ENCODE peak calls at places on chromosome 3, in nine cellular contexts. A is transverse colon, T is progenitor cell of endocrine pancreas, G is left ventricle myocardium inferior, X is GM10248, H is fibroblast of the aortic adventitia, B is A549, K is AG10803, V is tibial artery. C is an unnamed sample.

GRCh38 chr3:169812124-169812843 is 386 bp upstream of the LRRIQ4 start:
- DNase-seq in A (peak), T (peak), G (peak), X (peak), H (peak), B (no peak), K (peak), V (peak), C (no peak)

GRCh38 chr3:10758304-10759037 is 57.6 kb upstream of the SLC6A11 start:
- DNase-seq in A (peak), T (peak), G (no peak), X (peak), H (peak), B (peak), K (peak), V (no peak), C (peak)

GRCh38 chr3:160210799-160211221 is 14.4 kb upstream of the C3orf80 start:
- DNase-seq in A (no peak), T (no peak), G (no peak), X (no peak), H (peak), B (no peak), K (peak), V (no peak), C (no peak)

GRCh38 chr3:77489216-77489615 is 449.3 kb downstream of the ROBO2 start:
- DNase-seq in A (no peak), T (no peak), G (no peak), X (no peak), H (no peak), B (no peak), K (no peak), V (no peak), C (no peak)

GRCh38 chr3:25142609-25143355 is 285.3 kb upstream of the RARB start:
- DNase-seq in A (no peak), T (no peak), G (no peak), X (no peak), H (no peak), B (no peak), K (no peak), V (no peak), C (no peak)

GRCh38 chr3:14329116-14329830 is 73.1 kb upstream of the SLC6A6 start:
- DNase-seq in A (peak), T (no peak), G (no peak), X (no peak), H (peak), B (no peak), K (peak), V (no peak), C (no peak)

GRCh38 chr3:31770822-31771326 is 210.2 kb downstream of the OSBPL10 start:
- DNase-seq in A (no peak), T (no peak), G (no peak), X (no peak), H (no peak), B (no peak), K (peak), V (no peak), C (no peak)

GRCh38 chr3:159733194-159733860 is 255.3 kb upstream of the IL12A start:
- DNase-seq in A (no peak), T (no peak), G (no peak), X (no peak), H (peak), B (no peak), K (peak), V (no peak), C (no peak)

GRCh38 chr3:122496529-122496928 is 18.2 kb downstream of the KPNA1 start:
- DNase-seq in A (no peak), T (no peak), G (no peak), X (no peak), H (no peak), B (no peak), K (no peak), V (no peak), C (no peak)

GRCh38 chr3:190785047-190785446 is 77.4 kb downstream of the GMNC start:
- DNase-seq in A (no peak), T (no peak), G (no peak), X (no peak), H (no peak), B (no peak), K (no peak), V (no peak), C (no peak)

GRCh38 chr3:51712963-51713362 is 6.1 kb downstream of the GRM2 start:
- DNase-seq in A (no peak), T (no peak), G (no peak), X (no peak), H (no peak), B (no peak), K (no peak), V (no peak), C (peak)

GRCh38 chr3:174874258-174874657 is 15.1 kb downstream of the NAALADL2 start:
- DNase-seq in A (no peak), T (no peak), G (no peak), X (no peak), H (no peak), B (no peak), K (no peak), V (no peak), C (no peak)

GRCh38 chr3:178140491-178140890 is 395.7 kb upstream of the KCNMB2 start:
- DNase-seq in A (no peak), T (no peak), G (no peak), X (no peak), H (no peak), B (no peak), K (peak), V (no peak), C (no peak)

GRCh38 chr3:162072656-162073055 is 576.0 kb downstream of the OTOL1 start:
- DNase-seq in A (no peak), T (no peak), G (no peak), X (no peak), H (no peak), B (no peak), K (no peak), V (no peak), C (no peak)

GRCh38 chr3:29764603-29765254 is 483.9 kb downstream of the RBMS3 start:
- DNase-seq in A (no peak), T (no peak), G (no peak), X (no peak), H (peak), B (peak), K (peak), V (no peak), C (no peak)

GRCh38 chr3:126351771-126352475 is 5.3 kb downstream of the KLF15 start:
- DNase-seq in A (peak), T (no peak), G (no peak), X (no peak), H (no peak), B (no peak), K (no peak), V (peak), C (no peak)

GRCh38 chr3:119834754-119835365 is 53.0 kb downstream of the NR1I2 start:
- DNase-seq in A (no peak), T (no peak), G (no peak), X (no peak), H (no peak), B (no peak), K (no peak), V (no peak), C (no peak)

GRCh38 chr3:119831941-119832371 is 50.1 kb downstream of the NR1I2 start:
- DNase-seq in A (no peak), T (no peak), G (no peak), X (no peak), H (no peak), B (no peak), K (peak), V (no peak), C (no peak)

GRCh38 chr3:119829431-119829830 is 47.5 kb downstream of the NR1I2 start:
- DNase-seq in A (no peak), T (no peak), G (no peak), X (no peak), H (peak), B (no peak), K (no peak), V (no peak), C (no peak)

GRCh38 chr3:119827209-119827608 is 45.3 kb downstream of the NR1I2 start:
- DNase-seq in A (no peak), T (no peak), G (no peak), X (no peak), H (no peak), B (no peak), K (no peak), V (no peak), C (no peak)

GRCh38 chr3:119831022-119831421 is 49.1 kb downstream of the NR1I2 start:
- DNase-seq in A (no peak), T (no peak), G (no peak), X (no peak), H (no peak), B (no peak), K (no peak), V (no peak), C (no peak)
- TF ChIP-seq CTCF in A (no peak), T (no peak), G (no peak), X (no peak), H (peak), B (peak), K (peak), V (no peak), C (peak)

DNA sequence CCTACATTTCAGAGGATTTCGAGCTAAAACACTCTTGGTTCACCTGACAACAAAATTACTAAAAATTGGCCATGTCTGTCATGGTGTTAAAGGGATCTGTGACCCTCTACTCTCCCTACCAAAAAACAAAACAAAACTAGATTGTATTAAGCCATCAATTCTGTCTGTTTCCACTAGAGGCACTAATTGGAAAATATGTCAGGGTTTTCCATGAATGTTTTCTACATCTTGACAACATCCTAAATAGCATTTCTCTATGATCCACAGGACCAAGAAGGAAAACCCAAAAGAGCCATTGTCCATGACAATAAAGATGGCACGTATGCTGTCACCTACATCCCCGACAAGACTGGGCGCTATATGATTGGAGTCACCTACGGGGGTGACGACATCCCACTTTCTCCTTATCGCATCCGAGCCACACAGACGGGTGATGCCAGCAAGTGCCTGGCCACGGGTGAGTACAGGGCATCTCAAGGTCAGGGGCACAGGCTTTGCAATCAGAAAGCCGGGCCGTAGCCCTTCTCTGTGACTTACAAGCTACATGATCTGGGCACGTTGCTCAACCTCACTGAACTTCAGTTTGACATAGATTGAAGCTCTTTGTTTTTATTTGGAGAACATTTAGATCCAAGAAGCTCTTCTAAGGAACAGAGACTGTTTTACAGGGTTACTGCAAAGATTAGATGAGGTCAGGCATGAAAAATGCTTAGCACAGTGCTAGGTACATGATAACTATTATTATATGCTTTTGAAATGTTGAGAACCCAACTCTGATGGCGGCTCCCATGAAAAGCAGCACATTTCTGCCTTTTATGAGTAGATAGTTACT is 74.8 kb downstream of the DNASE1L3 start:
- DNase-seq in A (no peak), T (no peak), G (peak), X (no peak), H (peak), B (no peak), K (no peak), V (no peak), C (no peak)
- TF ChIP-seq CTCF in A (peak), T (peak), G (peak), X (peak), H (peak), B (peak), K (peak), V (peak), C (no peak)

GRCh38 chr3:4107430-4107829 is 195.7 kb upstream of the SETMAR start:
- DNase-seq in A (no peak), T (no peak), G (no peak), X (no peak), H (no peak), B (peak), K (no peak), V (no peak), C (no peak)
- TF ChIP-seq CTCF in A (no peak), T (peak), G (no peak), X (no peak), H (no peak), B (peak), K (no peak), V (no peak), C (peak)

DNA sequence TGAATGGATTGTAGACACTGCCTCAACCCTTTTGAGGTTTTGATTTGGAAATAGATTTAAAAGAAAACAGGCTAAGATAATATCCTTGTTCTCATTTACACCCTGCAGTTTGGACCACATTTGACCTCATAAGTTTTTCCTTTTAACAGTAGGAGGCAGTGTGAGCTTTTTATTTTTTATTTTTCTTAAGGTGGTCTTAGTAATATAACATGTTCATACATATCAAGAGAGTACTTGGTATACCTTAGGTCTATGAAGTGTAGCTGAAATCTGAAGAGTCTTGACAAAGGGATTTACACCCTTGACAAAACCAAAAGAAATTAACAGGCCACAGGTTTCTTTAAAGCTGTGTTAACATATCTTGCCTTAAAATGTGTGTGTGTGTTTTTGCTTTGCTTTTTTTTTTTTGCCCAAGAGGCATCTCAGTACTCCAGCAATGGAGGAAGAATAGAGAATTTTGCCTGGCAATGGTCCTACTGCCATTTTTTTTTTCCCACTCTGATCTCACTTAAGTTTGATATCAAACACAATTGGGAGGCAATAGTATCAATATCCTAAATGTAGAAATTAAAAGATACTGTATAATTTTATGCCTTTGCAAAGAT is 3.3 kb downstream of the RAP2B start:
- DNase-seq in A (no peak), T (no peak), G (no peak), X (no peak), H (peak), B (no peak), K (peak), V (no peak), C (no peak)
- TF ChIP-seq CTCF in A (peak), T (peak), G (peak), X (peak), H (peak), B (peak), K (peak), V (no peak), C (peak)

DNA sequence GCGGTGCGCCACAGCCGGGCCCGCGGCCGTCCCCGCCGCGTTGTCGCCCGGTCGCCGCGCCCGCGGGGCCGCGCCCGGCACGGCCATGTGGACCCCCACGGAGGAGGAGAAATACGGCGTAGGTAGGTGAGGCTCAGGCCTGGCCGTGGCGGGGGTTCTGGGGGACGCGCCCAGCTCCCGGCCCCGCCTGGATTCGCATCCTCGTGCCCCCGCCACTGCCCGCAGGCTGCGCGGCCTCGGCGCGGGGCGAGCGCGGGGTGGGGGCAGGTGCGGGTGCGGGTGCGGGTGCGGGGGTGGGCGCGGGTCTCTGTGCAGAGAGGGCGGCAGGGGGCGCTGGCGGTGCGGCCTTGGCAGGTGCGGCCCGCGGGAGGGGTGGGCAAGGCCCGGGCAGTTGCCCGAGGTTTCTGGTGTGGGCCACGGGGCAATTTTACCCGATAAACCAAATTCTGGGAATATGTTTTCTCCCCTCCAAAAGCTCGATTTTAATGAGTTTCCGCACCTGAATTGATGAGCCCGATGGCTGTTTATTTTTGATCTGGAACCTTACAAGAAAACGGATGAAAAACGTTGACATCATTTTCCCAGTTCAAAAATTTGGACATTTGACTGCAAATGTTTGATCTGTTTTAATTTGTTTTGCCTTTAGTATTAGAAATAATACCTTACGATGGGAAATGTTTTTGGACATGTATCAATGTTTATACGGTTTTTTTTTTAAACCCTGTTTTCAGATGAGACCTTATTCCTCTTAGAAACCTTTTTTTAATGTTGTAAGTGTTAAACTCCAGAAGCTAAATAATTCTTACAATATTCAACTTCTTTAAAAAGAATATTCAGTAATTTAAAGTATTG is 678 bp downstream of the DOCK3 start:
- DNase-seq in A (peak), T (peak), G (peak), X (peak), H (no peak), B (no peak), K (no peak), V (no peak), C (no peak)
- TF ChIP-seq CTCF in A (peak), T (peak), G (peak), X (peak), H (no peak), B (peak), K (no peak), V (peak), C (peak)

GRCh38 chr3:83946554-83946953 is 1012.2 kb upstream of the CADM2 start:
- DNase-seq in A (no peak), T (no peak), G (no peak), X (no peak), H (no peak), B (no peak), K (no peak), V (no peak), C (no peak)
- TF ChIP-seq CTCF in A (no peak), T (peak), G (peak), X (no peak), H (no peak), B (no peak), K (no peak), V (no peak), C (no peak)